ENCODE peak calls at places on chromosome 7, in seven cellular contexts. W is heart right ventricle, A is SK-N-SH, T is A549, S is gastrocnemius medialis, D is left lung, H is AG04450. U is an unnamed sample.

GRCh38 chr7:6650086-6650485 is 13.0 kb downstream of the ZNF316 start:
- DNase-seq in S (no peak), H (no peak), T (no peak), W (no peak), A (peak; percentile 32), D (peak; percentile 19), U (no peak)

GRCh38 chr7:121488251-121488650 is 92.1 kb upstream of the FAM3C start:
- DNase-seq in T (no peak), S (no peak), A (no peak), W (no peak), H (no peak), D (no peak), U (no peak)

GRCh38 chr7:130154501-130155317 is 50.5 kb downstream of the TMEM209 start:
- DNase-seq in W (no peak), D (peak; percentile 83), H (no peak), T (no peak), S (peak; percentile 25), A (peak; percentile 98), U (no peak)

GRCh38 chr7:135335628-135336139 is 102.0 kb downstream of the STRA8 start:
- DNase-seq in T (peak; percentile 81), S (peak; percentile 67), A (peak; percentile 86), D (no peak), H (peak; percentile 11), W (peak; percentile 32), U (no peak)

GRCh38 chr7:150390206-150390605 is 11.1 kb downstream of the ZNF775 start:
- DNase-seq in S (peak; percentile 12), T (no peak), D (no peak), A (no peak), H (no peak), W (no peak), U (no peak)

GRCh38 chr7:78783179-78783962 is 670.1 kb downstream of the MAGI2 start:
- DNase-seq in D (no peak), S (no peak), W (no peak), H (no peak), T (no peak), A (no peak), U (no peak)

GRCh38 chr7:2601065-2601464 is 30.7 kb upstream of the TTYH3 start:
- DNase-seq in D (peak; percentile 42), T (no peak), W (no peak), A (no peak), H (no peak), S (no peak), U (no peak)

GRCh38 chr7:41916450-41916927 is 213.6 kb upstream of the INHBA start:
- DNase-seq in H (peak; percentile 93), W (no peak), S (peak; percentile 54), T (peak; percentile 76), D (no peak), A (no peak), U (peak; percentile 99)

GRCh38 chr7:767941-768729 is 41.1 kb upstream of the PRKAR1B start:
- DNase-seq in H (no peak), A (peak; percentile 98), S (peak; percentile 52), D (peak; percentile 77), T (no peak), W (no peak), U (no peak)

GRCh38 chr7:71429116-71429515 is 297.2 kb downstream of the GALNT17 start:
- DNase-seq in H (no peak), D (no peak), S (no peak), T (no peak), W (no peak), A (no peak), U (no peak)

GRCh38 chr7:151276651-151277590 is 28.4 kb upstream of the SMARCD3 start:
- DNase-seq in T (peak; percentile 66), A (peak; percentile 98), H (peak; percentile 15), D (peak; percentile 89), W (peak; percentile 42), S (no peak), U (no peak)

GRCh38 chr7:136336932-136337331 is 359.8 kb upstream of the MTPN start:
- DNase-seq in S (no peak), A (no peak), D (no peak), T (no peak), H (no peak), W (no peak), U (no peak)

GRCh38 chr7:81788241-81788640 is 18.4 kb upstream of the HGF start:
- DNase-seq in S (no peak), W (no peak), T (no peak), D (no peak), H (no peak), A (no peak), U (no peak)

GRCh38 chr7:81789406-81790139 is 19.7 kb upstream of the HGF start:
- DNase-seq in T (no peak), W (no peak), H (no peak), A (no peak), D (no peak), S (no peak), U (no peak)

GRCh38 chr7:81791578-81792524 is 22.0 kb upstream of the HGF start:
- DNase-seq in A (no peak), T (no peak), H (no peak), W (no peak), S (no peak), D (no peak), U (no peak)
- H3K4me3 ChIP-seq in A (no peak overlapping the region), T (no peak overlapping the region), H (peak overlapping the region; percentile 5), W (no peak overlapping the region), S (no peak overlapping the region), D (no peak overlapping the region), U (no peak overlapping the region)

GRCh38 chr7:99325597-99326407 is at the start of gene ARPC1A:
- DNase-seq in W (peak; percentile 90), T (peak; percentile 92), S (peak; percentile 88), A (peak; percentile 100), H (peak; percentile 82), D (peak; percentile 97), U (peak; percentile 38)
- TF ChIP-seq CTCF in W (no peak), T (no peak), S (peak; percentile 39), A (peak; percentile 46), H (peak; percentile 30), D (peak; percentile 11), U (peak; percentile 61)

GRCh38 chr7:142788303-142789286 is 17.8 kb downstream of the PRSS2 start:
- DNase-seq in A (no peak), D (no peak), H (no peak), W (no peak), S (no peak), T (no peak), U (no peak)

GRCh38 chr7:142785841-142786250 is 15.1 kb downstream of the PRSS2 start:
- DNase-seq in A (no peak), S (no peak), W (no peak), D (no peak), H (no peak), T (no peak), U (no peak)

GRCh38 chr7:142790056-142790455 is 19.3 kb downstream of the PRSS2 start:
- DNase-seq in D (no peak), H (no peak), S (no peak), T (no peak), A (no peak), W (no peak), U (no peak)

GRCh38 chr7:142787034-142787768 is 16.4 kb downstream of the PRSS2 start:
- DNase-seq in W (no peak), D (no peak), S (peak; percentile 51), A (no peak), T (no peak), H (no peak), U (no peak)

DNA sequence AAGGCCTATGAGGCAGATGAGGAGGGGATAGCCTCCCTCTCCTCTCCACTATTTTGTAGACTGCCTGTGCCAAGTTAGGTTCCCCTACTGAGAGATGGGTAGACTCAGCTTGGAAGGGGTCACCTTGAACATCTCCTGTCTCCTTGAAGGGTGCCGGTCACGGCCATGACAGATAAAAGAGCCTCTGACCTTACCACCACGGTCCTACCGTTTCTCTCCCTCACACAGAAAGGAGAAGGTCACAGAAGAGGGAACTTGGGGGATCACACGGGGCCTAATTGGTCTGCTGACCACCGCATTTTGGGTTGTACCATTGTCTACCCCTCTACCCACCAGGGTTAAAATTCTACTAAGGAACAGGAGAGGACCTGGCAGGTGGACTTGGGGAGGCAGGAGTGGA is 17.0 kb downstream of the PRSS2 start:
- DNase-seq in W (no peak), H (no peak), D (no peak), S (no peak), A (no peak), T (no peak), U (no peak)
- H3K4me3 ChIP-seq in W (no peak overlapping the region), H (no peak overlapping the region), D (no peak overlapping the region), S (no peak overlapping the region), A (no peak overlapping the region), T (no peak overlapping the region), U (no peak overlapping the region)

DNA sequence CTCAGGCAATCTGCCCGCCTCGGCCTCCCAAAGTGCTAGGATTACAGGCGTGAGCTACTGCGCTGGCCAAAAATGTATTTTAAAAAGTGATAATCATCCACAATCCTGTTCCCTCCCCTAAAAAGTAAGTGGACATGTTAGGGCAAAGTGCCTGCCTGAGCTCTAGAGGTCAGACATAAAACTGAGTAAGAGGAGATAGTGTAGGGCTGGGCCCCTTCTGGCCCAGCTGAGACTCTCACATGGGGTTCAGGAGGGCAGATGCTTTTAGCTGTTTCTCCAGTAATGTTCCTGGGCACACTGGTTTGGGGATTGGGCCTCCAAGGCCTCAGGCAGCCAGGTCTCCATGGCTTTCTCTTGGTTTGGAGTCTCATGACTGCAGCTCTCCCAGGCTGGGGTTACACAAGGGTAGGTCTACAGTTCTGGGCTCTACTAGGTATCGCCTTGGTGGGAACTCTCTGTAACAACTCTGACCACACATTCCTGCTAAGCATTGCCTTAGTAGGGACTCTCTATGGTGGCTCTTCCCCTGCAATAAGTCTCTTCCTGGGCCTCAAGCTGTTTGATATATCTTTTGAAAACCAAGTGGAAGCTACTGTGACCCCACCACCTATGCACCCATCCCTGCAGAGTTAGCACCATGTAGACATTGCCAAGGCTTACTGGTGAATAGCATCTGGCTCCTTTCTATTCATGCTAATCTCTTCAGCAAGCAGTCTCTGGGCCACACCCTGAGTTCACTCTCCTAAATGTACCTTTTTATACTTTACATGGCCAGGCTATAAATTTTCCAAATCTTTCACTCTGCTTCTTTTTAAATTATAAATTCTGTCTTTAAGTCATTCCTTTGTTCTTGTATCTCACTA is 6.9 kb upstream of the NUDCD3 start:
- DNase-seq in A (no peak), S (no peak), D (no peak), W (no peak), T (no peak), H (no peak), U (no peak)
- TF ChIP-seq CTCF in A (no peak), S (no peak), D (no peak), W (no peak), T (no peak), H (no peak), U (no peak)

GRCh38 chr7:50305697-50306300 is 1.3 kb downstream of the IKZF1 start:
- DNase-seq in A (no peak), D (no peak), T (no peak), S (no peak), H (no peak), W (no peak), U (no peak)
- H3K4me3 ChIP-seq in A (no peak overlapping the region), D (peak overlapping the region; percentile 50), T (no peak overlapping the region), S (no peak overlapping the region), H (no peak overlapping the region), W (no peak overlapping the region), U (no peak overlapping the region)